ENCODE peak calls at places on chromosomes 16 and 17, in four cellular contexts. U is AG04449, W is skeletal muscle cell, L is heart left ventricle. O is an unnamed sample.

GRCh38 chr17:65750678-65751077 is 189.2 kb upstream of the AXIN2 start:
- DNase-seq in U (peak; percentile 50), W (peak; percentile 91), L (peak; percentile 79), O (peak; percentile 88)

GRCh38 chr16:29975811-29976511 is 2.3 kb downstream of the TAOK2 start:
- DNase-seq in L (no peak), U (no peak), W (no peak), O (no peak)

GRCh38 chr17:37791434-37791833 is 46.6 kb upstream of the HNF1B start:
- DNase-seq in W (no peak), L (no peak), U (no peak), O (peak; percentile 71)

GRCh38 chr16:74603848-74604247 is 3.1 kb downstream of the GLG1 start:
- DNase-seq in W (no peak), U (no peak), L (no peak), O (no peak)

GRCh38 chr17:66508896-66509843 is 206.8 kb downstream of the PRKCA start:
- DNase-seq in W (peak; percentile 84), U (peak; percentile 73), L (no peak), O (peak; percentile 81)

GRCh38 chr16:87926246-87927194 is 9.8 kb downstream of the CA5A start:
- DNase-seq in W (no peak), L (no peak), U (no peak), O (no peak)

GRCh38 chr16:75340715-75341500 is 89.5 kb upstream of the BCAR1 start:
- DNase-seq in L (no peak), U (no peak), W (no peak), O (peak; percentile 92)

GRCh38 chr16:82260212-82260795 is 90.3 kb upstream of the MPHOSPH6 start:
- DNase-seq in L (no peak), U (no peak), W (no peak), O (no peak)

GRCh38 chr17:7575959-7576358 is 3.5 kb upstream of the CD68 start:
- DNase-seq in L (no peak), W (no peak), U (no peak), O (no peak)

GRCh38 chr17:1323336-1323735 is 43.9 kb downstream of the TRARG1 start:
- DNase-seq in W (no peak), U (no peak), L (no peak), O (no peak)

GRCh38 chr17:47615766-47616424 is 33.8 kb upstream of the KPNB1 start:
- DNase-seq in L (no peak), W (no peak), U (no peak), O (no peak)

GRCh38 chr16:81599034-81599744 is 154.6 kb downstream of the CMIP start:
- DNase-seq in U (no peak), W (no peak), L (no peak), O (no peak)

GRCh38 chr17:78739331-78739853 is 42.7 kb downstream of the CYTH1 start:
- DNase-seq in W (no peak), L (no peak), U (no peak), O (no peak)

GRCh38 chr17:11601661-11602060 is 3.4 kb downstream of the DNAH9 start:
- DNase-seq in W (no peak), U (no peak), L (no peak), O (no peak)

GRCh38 chr16:48013476-48013875 is 142.3 kb downstream of the ABCC12 start:
- DNase-seq in U (no peak), L (no peak), W (no peak), O (peak; percentile 87)

GRCh38 chr16:57475711-57476339 is 10.5 kb downstream of the DOK4 start:
- DNase-seq in W (peak; percentile 7), L (no peak), U (no peak), O (no peak)

GRCh38 chr17:65515512-65515911 is 45.9 kb downstream of the AXIN2 start:
- DNase-seq in U (no peak), W (no peak), L (no peak), O (no peak)

GRCh38 chr16:79752421-79752820 is 151.9 kb upstream of the MAF start:
- DNase-seq in W (no peak), U (no peak), L (no peak), O (no peak)

GRCh38 chr17:63702223-63702577 is 2.3 kb upstream of the LIMD2 start:
- DNase-seq in U (no peak), L (no peak), W (no peak), O (no peak)

GRCh38 chr17:54992797-54993639 is 24.5 kb downstream of the STXBP4 start:
- DNase-seq in L (no peak), U (no peak), W (no peak), O (peak; percentile 2)

GRCh38 chr17:5628262-5628661 is 44.0 kb upstream of the NLRP1 start:
- DNase-seq in W (no peak), L (no peak), U (no peak), O (no peak)

GRCh38 chr17:49730078-49730786 is 22.5 kb upstream of the SLC35B1 start:
- DNase-seq in L (peak; percentile 95), U (no peak), W (peak; percentile 36), O (no peak)

GRCh38 chr16:48430890-48431289 is 45.7 kb upstream of the SIAH1 start:
- DNase-seq in L (no peak), W (no peak), U (no peak), O (no peak)

GRCh38 chr17:32732900-32733299 is 144.0 kb downstream of the MYO1D start:
- DNase-seq in L (no peak), W (no peak), U (no peak), O (no peak)

GRCh38 chr16:66554492-66554891 is 2.1 kb downstream of the CKLF start:
- DNase-seq in W (no peak), L (no peak), U (no peak), O (no peak)

DNA sequence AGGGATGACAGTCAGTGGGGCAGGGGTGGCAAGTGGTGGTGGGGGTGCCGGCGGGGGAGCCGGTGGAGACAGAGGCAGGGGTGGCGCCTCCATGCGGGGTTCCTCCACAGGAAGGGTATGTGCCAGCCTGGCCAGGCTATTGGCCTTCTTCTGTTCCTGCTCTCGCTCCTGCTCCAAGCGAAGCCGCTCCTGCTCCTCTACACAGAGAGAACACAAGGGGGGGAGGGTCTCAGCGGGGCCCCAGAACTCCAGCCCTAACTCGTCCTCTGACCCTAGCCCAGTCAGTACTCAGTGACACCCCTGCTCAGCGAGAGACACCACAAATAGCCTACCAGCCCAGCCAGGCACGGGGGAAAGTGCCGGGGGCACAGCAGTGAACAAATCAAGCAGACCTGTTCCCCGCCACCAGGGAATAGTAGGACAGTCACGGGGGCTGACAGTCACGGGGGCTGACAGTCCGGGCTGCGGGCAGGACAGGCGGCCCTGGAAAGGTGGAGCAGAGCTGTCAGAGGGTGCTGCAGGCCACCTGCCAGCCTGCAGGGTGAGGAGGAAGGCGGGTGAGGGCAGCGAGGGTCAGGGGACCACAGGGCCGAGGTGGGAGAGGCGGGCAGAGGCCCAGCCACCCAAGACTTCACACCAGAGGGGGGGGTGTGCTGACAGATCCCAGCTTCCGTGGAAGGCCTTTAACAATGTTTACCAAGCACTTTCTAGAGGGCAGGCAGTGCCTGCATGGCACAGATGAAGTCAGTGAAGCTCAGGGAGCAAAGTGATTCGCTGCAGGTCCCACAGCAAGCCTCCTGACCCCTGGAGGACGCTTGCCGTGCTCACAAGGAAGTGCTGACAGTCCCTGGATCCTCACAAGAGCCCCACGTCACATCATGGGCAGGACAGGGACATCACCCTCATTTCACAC is 5.3 kb downstream of the MNT start:
- DNase-seq in L (peak; percentile 62), U (no peak), W (no peak), O (no peak)
- H3K4me3 ChIP-seq in L (no peak overlapping the region), U (peak overlapping the region; percentile 57), W (no peak overlapping the region), O (no peak overlapping the region)

GRCh38 chr16:4371481-4372314 is at the start of gene VASN:
- DNase-seq in U (no peak), L (peak; percentile 88), W (no peak), O (no peak)

GRCh38 chr16:4372315-4372577 is 598 bp downstream of the VASN start:
- DNase-seq in W (no peak), U (no peak), L (no peak), O (no peak)

GRCh38 chr16:4372578-4373355 is 1.1 kb downstream of the VASN start:
- DNase-seq in L (peak; percentile 63), U (peak; percentile 34), W (no peak), O (no peak)

GRCh38 chr16:4373909-4374742 is 2.5 kb downstream of the VASN start:
- DNase-seq in U (peak; percentile 95), L (peak; percentile 86), W (peak; percentile 93), O (no peak)

GRCh38 chr16:4373356-4373908 is 1.8 kb downstream of the VASN start:
- DNase-seq in U (no peak), L (no peak), W (no peak), O (no peak)
- H3K4me3 ChIP-seq in U (peak overlapping the region; percentile 93), L (peak overlapping the region; percentile 84), W (peak overlapping the region; percentile 79), O (peak overlapping the region; percentile 66)

DNA sequence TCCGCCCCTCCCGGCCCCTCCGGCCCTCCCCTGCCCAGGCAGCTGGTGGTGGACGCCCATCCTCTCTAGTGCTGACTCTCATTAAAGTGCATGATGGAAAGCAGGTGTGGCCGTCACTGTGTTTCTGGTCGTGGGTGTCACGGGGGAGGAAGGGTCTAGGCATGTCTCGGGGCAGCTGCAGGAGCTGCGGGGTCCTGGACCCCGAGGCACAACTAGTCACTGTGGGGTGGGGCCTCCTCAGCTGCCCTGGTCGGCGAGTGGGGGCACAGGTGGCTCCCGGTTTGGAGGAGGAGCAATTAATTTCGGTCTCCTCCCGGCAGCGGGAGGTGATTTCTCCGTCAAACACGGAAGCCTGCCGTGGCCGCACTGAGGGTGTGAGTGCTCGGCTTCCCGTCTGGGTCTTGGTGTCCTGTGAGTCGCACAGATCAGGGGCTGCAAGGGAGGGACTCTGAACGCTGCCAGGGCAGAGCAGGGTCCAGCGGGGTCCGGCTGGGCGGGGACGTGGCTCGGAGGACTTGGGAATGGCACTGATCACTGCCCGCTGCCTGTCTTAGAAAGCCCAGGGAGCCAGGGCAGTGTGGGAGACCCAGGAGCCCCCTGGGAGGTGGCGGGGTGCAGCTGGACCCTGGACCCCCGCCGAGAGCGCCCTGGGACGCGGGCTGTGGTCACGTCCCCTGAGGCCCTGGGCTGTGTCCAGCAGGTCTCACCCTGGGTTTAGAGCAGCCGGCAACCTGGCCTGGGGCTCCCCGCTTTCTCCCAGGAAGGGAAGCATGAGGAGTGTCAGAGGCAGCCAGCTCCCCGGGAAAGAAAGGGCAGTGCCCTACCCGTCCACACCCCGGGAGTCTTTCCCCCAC is 3.3 kb downstream of the TPSD1 start:
- DNase-seq in L (peak; percentile 15), W (no peak), U (no peak), O (no peak)
- H3K4me3 ChIP-seq in L (no peak overlapping the region), W (no peak overlapping the region), U (no peak overlapping the region), O (no peak overlapping the region)

DNA sequence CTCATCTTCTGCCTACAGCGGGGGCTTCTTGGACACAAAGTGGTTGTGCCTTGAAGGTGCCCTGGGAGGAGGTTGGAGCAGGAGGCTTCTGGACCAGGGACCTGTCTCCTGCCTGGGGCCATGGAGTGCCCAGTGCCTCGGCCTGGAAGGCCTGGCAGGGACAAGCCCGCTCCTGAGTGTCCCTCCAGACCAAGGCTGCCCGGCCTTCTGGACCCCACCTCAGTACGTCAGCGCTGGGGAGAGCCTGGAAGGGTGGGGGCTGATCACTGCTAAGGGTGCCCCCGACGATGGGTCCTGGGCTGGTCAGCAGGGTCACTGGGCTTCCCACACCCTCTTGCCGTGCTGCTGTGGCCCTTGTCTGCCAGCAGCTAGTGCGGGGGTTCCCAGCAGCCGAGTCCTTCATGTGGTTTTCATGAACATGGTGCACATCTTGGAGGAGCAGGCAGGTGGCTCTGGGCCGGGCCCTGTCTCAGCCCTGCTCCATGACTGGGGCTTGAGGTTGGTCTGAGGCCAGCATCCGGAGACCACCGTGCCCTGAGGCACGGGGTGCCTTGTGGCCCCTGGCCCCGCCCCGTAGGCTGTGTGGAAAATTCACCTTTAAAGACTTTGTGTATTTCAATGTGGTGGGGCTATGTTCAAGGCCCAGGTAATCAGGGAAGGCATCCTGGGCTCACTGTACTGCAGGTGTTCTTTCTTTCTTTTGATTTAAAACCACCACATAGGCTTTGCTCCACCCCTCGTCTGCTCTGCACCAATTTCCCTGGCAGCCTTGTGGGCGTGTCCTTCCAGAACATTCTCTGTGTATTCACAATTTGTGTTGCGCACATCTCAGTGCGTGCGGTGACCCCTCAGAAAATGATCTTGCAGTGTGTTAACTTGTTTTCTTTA is 22.4 kb downstream of the MGRN1 start:
- DNase-seq in W (no peak), L (no peak), U (no peak), O (no peak)
- H3K4me3 ChIP-seq in W (no peak overlapping the region), L (no peak overlapping the region), U (no peak overlapping the region), O (no peak overlapping the region)